ENCODE peak calls at places on chromosomes 2 and 18, in eight cellular contexts. One of them, this sample, is unnamed. For H3K36me3, the result is how much of the 10 kb centered on the place peaks cover.

GRCh38 chr2:111662771-111663470 is 221.1 kb downstream of the ANAPC1 start:
- DNase-seq in astrocyte: peak
- DNase-seq in psoas muscle: no peak
- DNase-seq in tibial nerve: no peak
- DNase-seq in kidney epithelial cell: no peak
- DNase-seq in uterus: no peak
- DNase-seq in fibroblast of lung: peak
- DNase-seq in HCT116: no peak
- DNase-seq in this sample: no peak

GRCh38 chr2:223779877-223780276 is 57.5 kb downstream of the AP1S3 start:
- DNase-seq in HCT116: peak
- DNase-seq in kidney epithelial cell: no peak
- DNase-seq in astrocyte: no peak
- DNase-seq in uterus: no peak
- DNase-seq in fibroblast of lung: peak
- DNase-seq in psoas muscle: no peak
- DNase-seq in tibial nerve: no peak
- DNase-seq in this sample: peak

GRCh38 chr2:96636772-96637171 is 1.3 kb downstream of the KANSL3 start:
- DNase-seq in kidney epithelial cell: no peak
- DNase-seq in psoas muscle: no peak
- DNase-seq in tibial nerve: no peak
- DNase-seq in fibroblast of lung: peak
- DNase-seq in astrocyte: peak
- DNase-seq in HCT116: no peak
- DNase-seq in uterus: no peak
- DNase-seq in this sample: no peak

GRCh38 chr2:73468376-73468775 is 82.7 kb downstream of the ALMS1 start:
- DNase-seq in tibial nerve: no peak
- DNase-seq in kidney epithelial cell: no peak
- DNase-seq in fibroblast of lung: no peak
- DNase-seq in HCT116: no peak
- DNase-seq in psoas muscle: no peak
- DNase-seq in uterus: no peak
- DNase-seq in astrocyte: no peak
- DNase-seq in this sample: no peak

GRCh38 chr2:141497262-141497661 is 633.6 kb downstream of the LRP1B start:
- DNase-seq in psoas muscle: no peak
- DNase-seq in fibroblast of lung: no peak
- DNase-seq in uterus: no peak
- DNase-seq in kidney epithelial cell: no peak
- DNase-seq in astrocyte: no peak
- DNase-seq in tibial nerve: no peak
- DNase-seq in HCT116: no peak
- DNase-seq in this sample: no peak

GRCh38 chr2:161842751-161843433 is 218.7 kb downstream of the SLC4A10 start:
- DNase-seq in kidney epithelial cell: no peak
- DNase-seq in fibroblast of lung: peak
- DNase-seq in tibial nerve: no peak
- DNase-seq in HCT116: no peak
- DNase-seq in astrocyte: no peak
- DNase-seq in psoas muscle: no peak
- DNase-seq in uterus: no peak
- DNase-seq in this sample: no peak

GRCh38 chr2:162582357-162582798 is 238.4 kb downstream of the GCA start:
- DNase-seq in kidney epithelial cell: no peak
- DNase-seq in tibial nerve: no peak
- DNase-seq in uterus: no peak
- DNase-seq in fibroblast of lung: no peak
- DNase-seq in astrocyte: peak
- DNase-seq in psoas muscle: no peak
- DNase-seq in HCT116: no peak
- DNase-seq in this sample: no peak

GRCh38 chr18:54357082-54357659 is 487 bp downstream of the STARD6 start:
- DNase-seq in uterus: peak
- DNase-seq in astrocyte: no peak
- DNase-seq in kidney epithelial cell: no peak
- DNase-seq in fibroblast of lung: no peak
- DNase-seq in tibial nerve: no peak
- DNase-seq in HCT116: no peak
- DNase-seq in psoas muscle: no peak
- DNase-seq in this sample: no peak

GRCh38 chr2:54609241-54609640 is 114.2 kb upstream of the EML6 start:
- DNase-seq in astrocyte: no peak
- DNase-seq in tibial nerve: no peak
- DNase-seq in fibroblast of lung: no peak
- DNase-seq in uterus: no peak
- DNase-seq in psoas muscle: no peak
- DNase-seq in kidney epithelial cell: no peak
- DNase-seq in HCT116: no peak
- DNase-seq in this sample: no peak

GRCh38 chr2:133407341-133407740 is 160.9 kb downstream of the NCKAP5 start:
- DNase-seq in HCT116: no peak
- DNase-seq in kidney epithelial cell: no peak
- DNase-seq in fibroblast of lung: no peak
- DNase-seq in astrocyte: no peak
- DNase-seq in psoas muscle: no peak
- DNase-seq in tibial nerve: no peak
- DNase-seq in uterus: no peak
- DNase-seq in this sample: no peak

GRCh38 chr2:29224693-29225551 is 109.7 kb downstream of the CLIP4 start:
- DNase-seq in kidney epithelial cell: no peak
- DNase-seq in fibroblast of lung: no peak
- DNase-seq in tibial nerve: no peak
- DNase-seq in HCT116: no peak
- DNase-seq in uterus: no peak
- DNase-seq in psoas muscle: no peak
- DNase-seq in astrocyte: no peak
- DNase-seq in this sample: no peak

GRCh38 chr18:69968073-69968472 is 20.4 kb upstream of the CD226 start:
- DNase-seq in astrocyte: no peak
- DNase-seq in uterus: no peak
- DNase-seq in tibial nerve: no peak
- DNase-seq in fibroblast of lung: no peak
- DNase-seq in psoas muscle: no peak
- DNase-seq in HCT116: no peak
- DNase-seq in kidney epithelial cell: no peak
- DNase-seq in this sample: no peak

GRCh38 chr2:27489118-27489497 is 435 bp downstream of the IFT172 start:
- DNase-seq in astrocyte: peak
- DNase-seq in HCT116: peak
- DNase-seq in fibroblast of lung: peak
- DNase-seq in uterus: no peak
- DNase-seq in kidney epithelial cell: no peak
- DNase-seq in tibial nerve: no peak
- DNase-seq in psoas muscle: no peak
- DNase-seq in this sample: peak

GRCh38 chr2:201796478-201796865 is 9.9 kb upstream of the CDK15 start:
- DNase-seq in psoas muscle: no peak
- DNase-seq in astrocyte: no peak
- DNase-seq in uterus: no peak
- DNase-seq in fibroblast of lung: no peak
- DNase-seq in HCT116: no peak
- DNase-seq in tibial nerve: no peak
- DNase-seq in kidney epithelial cell: no peak
- DNase-seq in this sample: no peak

GRCh38 chr2:201794261-201794660 is 12.1 kb upstream of the CDK15 start:
- DNase-seq in HCT116: no peak
- DNase-seq in fibroblast of lung: no peak
- DNase-seq in astrocyte: peak
- DNase-seq in uterus: no peak
- DNase-seq in tibial nerve: no peak
- DNase-seq in psoas muscle: no peak
- DNase-seq in kidney epithelial cell: no peak
- DNase-seq in this sample: no peak

GRCh38 chr2:201798252-201798918 is 8.0 kb upstream of the CDK15 start:
- DNase-seq in HCT116: no peak
- DNase-seq in astrocyte: peak
- DNase-seq in fibroblast of lung: peak
- DNase-seq in tibial nerve: no peak
- DNase-seq in uterus: no peak
- DNase-seq in kidney epithelial cell: peak
- DNase-seq in psoas muscle: no peak
- DNase-seq in this sample: peak

GRCh38 chr2:201795608-201796477 is 10.5 kb upstream of the CDK15 start:
- DNase-seq in astrocyte: peak
- DNase-seq in tibial nerve: no peak
- DNase-seq in kidney epithelial cell: no peak
- DNase-seq in psoas muscle: no peak
- DNase-seq in fibroblast of lung: peak
- DNase-seq in uterus: no peak
- DNase-seq in HCT116: peak
- DNase-seq in this sample: peak

GRCh38 chr2:201797175-201797840 is 9.0 kb upstream of the CDK15 start:
- DNase-seq in kidney epithelial cell: peak
- DNase-seq in psoas muscle: no peak
- DNase-seq in uterus: no peak
- DNase-seq in HCT116: no peak
- DNase-seq in tibial nerve: no peak
- DNase-seq in astrocyte: peak
- DNase-seq in fibroblast of lung: peak
- DNase-seq in this sample: no peak
- H3K4me3 ChIP-seq in kidney epithelial cell: no peak
- H3K4me3 ChIP-seq in psoas muscle: no peak
- H3K4me3 ChIP-seq in uterus: no peak
- H3K4me3 ChIP-seq in HCT116: no peak
- H3K4me3 ChIP-seq in tibial nerve: no peak
- H3K4me3 ChIP-seq in astrocyte: peak
- H3K4me3 ChIP-seq in fibroblast of lung: no peak
- H3K4me3 ChIP-seq in this sample: no peak

DNA sequence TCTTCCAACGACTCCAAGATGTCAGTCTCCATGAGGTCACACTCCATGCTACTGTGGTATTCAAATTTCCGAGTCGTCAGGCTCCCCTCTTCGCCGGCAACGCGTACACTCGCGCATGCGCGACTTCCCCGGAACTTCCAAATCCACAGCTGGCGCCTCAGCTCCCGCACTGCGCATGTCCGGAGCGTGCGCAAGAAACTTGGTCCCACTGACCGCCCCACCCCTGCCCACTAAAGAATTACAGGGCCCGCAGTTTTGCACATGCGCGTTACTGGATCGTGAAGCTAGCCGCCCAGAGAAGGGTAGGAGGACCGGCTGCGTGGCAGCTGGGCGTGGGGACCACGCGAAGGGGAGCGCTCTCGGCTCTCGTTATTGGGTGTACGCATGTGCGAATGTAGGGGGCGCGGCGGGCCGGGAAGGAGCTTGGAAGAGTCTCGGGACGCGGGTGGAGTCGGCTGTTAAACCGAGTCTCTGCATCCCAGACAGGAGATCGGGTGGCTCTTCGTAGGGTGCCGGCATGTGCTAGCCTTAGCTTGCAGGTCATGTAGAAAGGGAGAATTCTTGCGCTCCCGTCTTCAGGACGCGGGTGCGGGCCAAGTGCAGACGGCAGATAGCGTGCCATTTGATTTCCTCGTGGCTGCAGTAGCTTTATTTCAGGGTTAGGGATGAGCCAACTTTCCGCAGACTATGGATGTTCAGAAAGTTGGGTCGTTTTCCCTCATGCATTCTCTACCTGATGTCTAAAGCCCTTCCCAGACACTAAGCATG is at the start of gene FAM98A:
- DNase-seq in uterus: peak
- DNase-seq in psoas muscle: peak
- DNase-seq in HCT116: peak
- DNase-seq in tibial nerve: peak
- DNase-seq in astrocyte: peak
- DNase-seq in kidney epithelial cell: peak
- DNase-seq in fibroblast of lung: peak
- DNase-seq in this sample: peak
- TF ChIP-seq CTCF in uterus: no peak
- TF ChIP-seq CTCF in psoas muscle: peak
- TF ChIP-seq CTCF in HCT116: no peak
- TF ChIP-seq CTCF in tibial nerve: no peak
- TF ChIP-seq CTCF in astrocyte: no peak
- TF ChIP-seq CTCF in kidney epithelial cell: peak
- TF ChIP-seq CTCF in fibroblast of lung: peak
- TF ChIP-seq CTCF in this sample: peak

GRCh38 chr2:222610746-222611145 is 45.1 kb downstream of the FARSB start:
- DNase-seq in astrocyte: no peak
- DNase-seq in HCT116: no peak
- DNase-seq in uterus: no peak
- DNase-seq in tibial nerve: no peak
- DNase-seq in fibroblast of lung: peak
- DNase-seq in psoas muscle: no peak
- DNase-seq in kidney epithelial cell: no peak
- DNase-seq in this sample: peak
- H3K36me3 ChIP-seq in astrocyte: under half
- H3K36me3 ChIP-seq in HCT116: under half
- H3K36me3 ChIP-seq in uterus: under half
- H3K36me3 ChIP-seq in tibial nerve: under half
- H3K36me3 ChIP-seq in fibroblast of lung: under half
- H3K36me3 ChIP-seq in psoas muscle: half or more
- H3K36me3 ChIP-seq in kidney epithelial cell: under half
- H3K36me3 ChIP-seq in this sample: under half

DNA sequence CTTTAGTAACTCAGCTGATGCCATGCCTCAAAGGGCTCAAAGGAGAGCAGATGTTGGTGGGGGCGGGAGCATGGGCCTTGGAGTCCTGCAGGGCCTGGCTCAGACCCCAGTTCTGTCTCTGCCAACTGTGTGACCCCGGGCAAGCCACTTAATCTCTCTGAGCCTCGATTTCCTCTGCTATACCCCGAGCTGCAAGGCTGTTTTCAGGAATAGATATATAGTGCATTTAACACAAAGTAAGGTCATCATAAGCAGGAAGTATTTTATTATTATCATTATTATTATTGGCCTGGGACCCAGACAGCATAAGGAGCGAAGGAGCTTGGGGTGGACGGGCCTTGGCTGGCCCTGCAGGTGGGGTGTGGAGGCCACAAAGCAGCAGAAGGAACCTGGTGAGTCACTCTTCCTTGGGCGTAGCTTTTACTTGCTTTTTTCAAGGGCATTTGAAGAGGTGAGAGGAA is 162.7 kb downstream of the INHBB start:
- DNase-seq in tibial nerve: no peak
- DNase-seq in fibroblast of lung: peak
- DNase-seq in HCT116: no peak
- DNase-seq in astrocyte: peak
- DNase-seq in kidney epithelial cell: no peak
- DNase-seq in uterus: peak
- DNase-seq in psoas muscle: no peak
- DNase-seq in this sample: no peak
- H3K4me3 ChIP-seq in tibial nerve: no peak
- H3K4me3 ChIP-seq in fibroblast of lung: no peak
- H3K4me3 ChIP-seq in HCT116: no peak
- H3K4me3 ChIP-seq in astrocyte: no peak
- H3K4me3 ChIP-seq in kidney epithelial cell: no peak
- H3K4me3 ChIP-seq in uterus: no peak
- H3K4me3 ChIP-seq in psoas muscle: no peak
- H3K4me3 ChIP-seq in this sample: no peak

GRCh38 chr18:9275890-9276289 is 58.7 kb upstream of the TWSG1 start:
- DNase-seq in uterus: no peak
- DNase-seq in tibial nerve: no peak
- DNase-seq in HCT116: no peak
- DNase-seq in fibroblast of lung: no peak
- DNase-seq in astrocyte: no peak
- DNase-seq in psoas muscle: no peak
- DNase-seq in kidney epithelial cell: no peak
- DNase-seq in this sample: no peak
- TF ChIP-seq CTCF in uterus: no peak
- TF ChIP-seq CTCF in tibial nerve: no peak
- TF ChIP-seq CTCF in HCT116: no peak
- TF ChIP-seq CTCF in fibroblast of lung: no peak
- TF ChIP-seq CTCF in astrocyte: no peak
- TF ChIP-seq CTCF in psoas muscle: no peak
- TF ChIP-seq CTCF in kidney epithelial cell: no peak
- TF ChIP-seq CTCF in this sample: no peak